ENCODE peak calls at places on chromosomes 6 and 20, in eight cellular contexts. G is AG08396, V is nephron progenitor cell, L is OCI-M1, R is NCI-H1105, X is T-helper 17 cell, Z is SW480, E is iPS-NIHi11. Q is an unnamed sample.

GRCh38 chr20:57498425-57499400 is 26.2 kb downstream of the CTCFL start:
- DNase-seq in G (no peak), V (peak), L (peak), R (peak), X (no peak), Z (peak), E (no peak), Q (no peak)

GRCh38 chr20:37545516-37545915 is 17.8 kb upstream of the BLCAP start:
- DNase-seq in G (no peak), V (no peak), L (no peak), R (no peak), X (no peak), Z (no peak), E (no peak), Q (no peak)

GRCh38 chr6:115882174-115882573 is 178.5 kb downstream of the FRK start:
- DNase-seq in G (no peak), V (no peak), L (no peak), R (no peak), X (no peak), Z (no peak), E (no peak), Q (no peak)

GRCh38 chr20:48483667-48484066 is 344.1 kb downstream of the PREX1 start:
- DNase-seq in G (no peak), V (no peak), L (no peak), R (no peak), X (no peak), Z (no peak), E (no peak), Q (no peak)

GRCh38 chr20:23225407-23226060 is 125.1 kb upstream of the NXT1 start:
- DNase-seq in G (peak), V (no peak), L (peak), R (no peak), X (no peak), Z (no peak), E (no peak), Q (no peak)

GRCh38 chr20:25865715-25866656 is 169.3 kb upstream of the ZNF337 start:
- DNase-seq in G (peak), V (peak), L (peak), R (peak), X (peak), Z (peak), E (peak), Q (no peak)

GRCh38 chr6:31128093-31128676 is 7.9 kb upstream of the CDSN start:
- DNase-seq in G (peak), V (peak), L (peak), R (peak), X (peak), Z (peak), E (peak), Q (peak)

GRCh38 chr6:158285321-158285960 is 26.8 kb upstream of the TULP4 start:
- DNase-seq in G (no peak), V (no peak), L (no peak), R (no peak), X (no peak), Z (no peak), E (no peak), Q (no peak)

GRCh38 chr6:140660295-140660694 is 1285.8 kb upstream of the CITED2 start:
- DNase-seq in G (no peak), V (no peak), L (peak), R (no peak), X (no peak), Z (no peak), E (no peak), Q (no peak)

GRCh38 chr6:138979365-138979764 is 8.7 kb downstream of the REPS1 start:
- DNase-seq in G (no peak), V (no peak), L (no peak), R (no peak), X (no peak), Z (no peak), E (no peak), Q (no peak)

GRCh38 chr6:108117427-108118358 is 43.2 kb upstream of the OSTM1 start:
- DNase-seq in G (peak), V (peak), L (peak), R (no peak), X (no peak), Z (peak), E (peak), Q (no peak)

GRCh38 chr20:1945134-1945618 is 48.7 kb downstream of the PDYN start:
- DNase-seq in G (no peak), V (no peak), L (peak), R (no peak), X (no peak), Z (no peak), E (no peak), Q (no peak)

GRCh38 chr6:93419304-93420162 is at the start of gene EPHA7:
- DNase-seq in G (peak), V (peak), L (peak), R (peak), X (no peak), Z (no peak), E (peak), Q (peak)

GRCh38 chr6:158843751-158844683 is 24.8 kb upstream of the EZR start:
- DNase-seq in G (no peak), V (no peak), L (peak), R (no peak), X (no peak), Z (no peak), E (no peak), Q (no peak)

GRCh38 chr6:157653521-157653920 is 169.5 kb upstream of the SNX9 start:
- DNase-seq in G (no peak), V (no peak), L (no peak), R (no peak), X (no peak), Z (no peak), E (no peak), Q (no peak)

GRCh38 chr6:132252113-132252512 is 149.2 kb downstream of the MOXD1 start:
- DNase-seq in G (no peak), V (no peak), L (no peak), R (no peak), X (no peak), Z (no peak), E (no peak), Q (no peak)

GRCh38 chr20:57476073-57476526 is 48.8 kb downstream of the CTCFL start:
- DNase-seq in G (no peak), V (no peak), L (no peak), R (no peak), X (no peak), Z (peak), E (no peak), Q (no peak)

GRCh38 chr20:61965606-61966491 is 99.8 kb downstream of the TAF4 start:
- DNase-seq in G (no peak), V (peak), L (no peak), R (no peak), X (no peak), Z (no peak), E (peak), Q (no peak)

Q was measured in HEK293T.